ENCODE peak calls at places on chromosomes 13 and 19, in eight cellular contexts. B is K562, I is H1, H is cardiac muscle cell, G is mucosa of descending colon, X is AG09309, S is Peyer's patch, D is lower leg skin. L is an unnamed sample.

GRCh38 chr13:26022538-26023292 is 29.1 kb downstream of the SHISA2 start:
- DNase-seq in I (peak), X (peak), D (peak), G (peak), H (peak), B (no peak), S (no peak), L (peak)

GRCh38 chr19:42086188-42086736 is 10.3 kb downstream of the ZNF574 start:
- DNase-seq in B (no peak), H (no peak), G (no peak), X (no peak), S (no peak), I (no peak), D (no peak), L (no peak)

GRCh38 chr19:34662919-34663318 is 14.0 kb downstream of the SCGB2B2 start:
- DNase-seq in G (no peak), S (no peak), H (no peak), D (no peak), I (no peak), B (peak), X (no peak), L (no peak)

GRCh38 chr19:19482785-19483625 is 32.3 kb downstream of the TSSK6 start:
- DNase-seq in I (no peak), X (no peak), H (no peak), G (no peak), B (no peak), S (no peak), D (no peak), L (no peak)

GRCh38 chr19:11138659-11139526 is 16.7 kb downstream of the SPC24 start:
- DNase-seq in X (peak), I (peak), H (peak), G (peak), D (peak), B (peak), S (peak), L (no peak)

GRCh38 chr19:17136617-17137016 is 61.0 kb downstream of the MYO9B start:
- DNase-seq in G (no peak), D (no peak), B (no peak), I (no peak), H (no peak), X (no peak), S (no peak), L (no peak)

GRCh38 chr19:900302-901111 is 7.2 kb downstream of the RNU6-9 start:
- DNase-seq in I (peak), X (no peak), D (no peak), S (no peak), B (peak), H (no peak), G (peak), L (no peak)

GRCh38 chr13:110759710-110760109 is 46.2 kb downstream of the ING1 start:
- DNase-seq in S (no peak), X (peak), I (no peak), H (no peak), G (no peak), D (no peak), B (no peak), L (no peak)

GRCh38 chr19:41116261-41116660 is 2.0 kb downstream of the CYP2F1 start:
- DNase-seq in B (no peak), I (no peak), H (no peak), S (no peak), G (no peak), X (no peak), D (no peak), L (no peak)

GRCh38 chr13:91136806-91137205 is 210.7 kb upstream of the MIR17HG start:
- DNase-seq in I (no peak), S (no peak), X (no peak), G (no peak), H (no peak), D (no peak), B (peak), L (no peak)

GRCh38 chr19:31448221-31448657 is 99.0 kb upstream of the TSHZ3 start:
- DNase-seq in H (peak), X (peak), I (no peak), B (no peak), S (peak), G (peak), D (peak), L (no peak)

GRCh38 chr13:96947343-96947910 is 46.8 kb downstream of the OXGR1 start:
- DNase-seq in B (no peak), D (no peak), H (no peak), G (no peak), I (no peak), X (no peak), S (no peak), L (no peak)

DNA sequence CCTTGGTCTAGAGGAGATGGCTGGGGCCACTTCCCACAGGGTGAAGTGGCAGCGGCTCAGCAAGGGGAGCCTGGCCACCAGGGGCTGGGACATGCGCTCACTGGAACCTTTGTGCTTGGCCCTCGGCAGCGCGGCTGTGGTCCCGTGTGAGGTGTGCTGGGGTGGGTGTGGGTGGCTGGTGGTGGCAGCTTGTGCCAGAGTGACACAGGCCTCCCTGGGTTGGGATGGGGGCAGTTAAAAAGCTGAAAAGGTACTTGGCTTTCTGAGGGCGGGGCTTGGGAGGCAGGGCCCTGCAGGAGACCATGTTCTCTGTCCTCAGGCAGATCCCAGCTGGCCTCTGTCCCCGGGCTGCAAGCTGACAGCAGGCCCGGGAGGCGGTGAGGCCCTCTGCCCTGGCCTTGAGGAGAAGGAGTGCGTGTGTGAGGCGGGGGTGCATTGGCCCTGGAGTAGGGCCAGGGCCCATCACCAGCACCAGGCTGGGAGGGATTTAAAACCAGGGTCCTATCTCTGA is 17.3 kb downstream of the MPND start:
- DNase-seq in B (no peak), S (no peak), X (no peak), H (no peak), D (no peak), G (no peak), I (no peak), L (no peak)
- TF ChIP-seq CTCF in B (no peak), S (no peak), X (no peak), H (no peak), D (no peak), G (no peak), I (no peak), L (no peak)

GRCh38 chr13:67075239-67075638 is 154.9 kb downstream of the PCDH9 start:
- DNase-seq in I (no peak), X (no peak), H (no peak), B (no peak), D (no peak), G (no peak), S (no peak), L (no peak)
- H3K4me3 ChIP-seq in I (no peak), X (no peak), H (no peak), B (no peak), D (no peak), G (no peak), S (no peak), L (no peak)

GRCh38 chr13:47798906-47799305 is 202.2 kb downstream of the SUCLA2 start:
- DNase-seq in S (no peak), H (peak), X (peak), D (no peak), I (no peak), G (no peak), B (no peak), L (no peak)

GRCh38 chr13:47798194-47798593 is 202.9 kb downstream of the SUCLA2 start:
- DNase-seq in B (no peak), I (no peak), G (no peak), S (no peak), X (no peak), H (no peak), D (no peak), L (no peak)

GRCh38 chr13:47790755-47791154 is 210.3 kb downstream of the SUCLA2 start:
- DNase-seq in X (no peak), H (no peak), D (no peak), S (no peak), I (no peak), G (no peak), B (no peak), L (no peak)

GRCh38 chr13:47796816-47797215 is 204.3 kb downstream of the SUCLA2 start:
- DNase-seq in H (peak), X (no peak), B (no peak), S (no peak), G (no peak), D (no peak), I (no peak), L (no peak)

GRCh38 chr13:47794963-47795362 is 206.1 kb downstream of the SUCLA2 start:
- DNase-seq in I (no peak), B (peak), G (no peak), X (no peak), H (no peak), D (no peak), S (no peak), L (no peak)
- TF ChIP-seq CTCF in I (peak), B (peak), G (no peak), X (peak), H (peak), D (no peak), S (no peak), L (no peak)

GRCh38 chr13:114123448-114123847 is 9.0 kb downstream of the RASA3 start:
- DNase-seq in I (no peak), D (no peak), B (no peak), S (no peak), G (no peak), H (no peak), X (no peak), L (no peak)

GRCh38 chr13:114124486-114124885 is 7.9 kb downstream of the RASA3 start:
- DNase-seq in G (no peak), I (no peak), H (no peak), D (no peak), X (no peak), S (no peak), B (no peak), L (no peak)

GRCh38 chr13:114125589-114125988 is 6.8 kb downstream of the RASA3 start:
- DNase-seq in H (no peak), G (no peak), S (no peak), B (no peak), D (no peak), I (no peak), X (no peak), L (no peak)

GRCh38 chr13:114123876-114124275 is 8.5 kb downstream of the RASA3 start:
- DNase-seq in B (no peak), S (no peak), X (no peak), G (no peak), I (no peak), H (no peak), D (no peak), L (no peak)

DNA sequence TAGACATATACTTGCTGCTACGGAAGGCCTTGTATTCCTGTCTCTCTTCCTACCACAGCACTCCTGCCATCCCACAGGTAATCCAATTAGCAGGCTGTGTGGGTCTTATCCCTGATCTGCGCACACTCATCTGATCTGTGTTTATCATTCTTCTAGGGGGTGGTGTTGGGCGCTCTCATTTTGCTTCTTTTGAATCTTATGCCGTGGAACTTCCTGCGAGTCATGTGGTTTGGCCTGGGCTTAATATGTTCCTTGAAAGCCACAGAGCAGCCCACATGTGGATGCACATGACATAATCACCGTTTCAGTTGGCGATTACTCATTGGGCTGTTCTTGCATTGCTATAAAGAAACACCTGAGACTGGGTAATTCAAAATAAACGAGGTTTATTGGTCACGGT is 7.5 kb downstream of the RASA3 start:
- DNase-seq in H (no peak), G (no peak), I (no peak), X (no peak), S (no peak), B (no peak), D (no peak), L (no peak)
- H3K4me3 ChIP-seq in H (no peak), G (no peak), I (no peak), X (no peak), S (no peak), B (no peak), D (no peak), L (no peak)

GRCh38 chr13:74015137-74015536 is 119.1 kb downstream of the KLF12 start:
- DNase-seq in B (no peak), G (no peak), D (no peak), I (no peak), S (no peak), H (no peak), X (no peak), L (no peak)
- TF ChIP-seq CTCF in B (no peak), G (no peak), D (no peak), I (no peak), S (no peak), H (peak), X (no peak), L (no peak)

GRCh38 chr19:57886046-57886445 is 2.8 kb downstream of the ZNF814 start:
- DNase-seq in G (no peak), B (no peak), H (peak), X (no peak), I (no peak), D (no peak), S (no peak), L (no peak)

GRCh38 chr19:57888494-57889231 is at the start of gene ZNF814:
- DNase-seq in X (peak), D (peak), S (peak), H (peak), G (peak), I (peak), B (peak), L (no peak)

GRCh38 chr19:57888107-57888493 is 737 bp downstream of the ZNF814 start:
- DNase-seq in X (no peak), S (no peak), H (peak), B (no peak), D (no peak), G (no peak), I (no peak), L (no peak)

GRCh38 chr19:57887195-57887941 is 1.5 kb downstream of the ZNF814 start:
- DNase-seq in S (no peak), X (no peak), B (no peak), H (peak), I (no peak), G (no peak), D (no peak), L (no peak)
- H3K4me3 ChIP-seq in S (no peak), X (no peak), B (no peak), H (peak), I (peak), G (no peak), D (no peak), L (no peak)

DNA sequence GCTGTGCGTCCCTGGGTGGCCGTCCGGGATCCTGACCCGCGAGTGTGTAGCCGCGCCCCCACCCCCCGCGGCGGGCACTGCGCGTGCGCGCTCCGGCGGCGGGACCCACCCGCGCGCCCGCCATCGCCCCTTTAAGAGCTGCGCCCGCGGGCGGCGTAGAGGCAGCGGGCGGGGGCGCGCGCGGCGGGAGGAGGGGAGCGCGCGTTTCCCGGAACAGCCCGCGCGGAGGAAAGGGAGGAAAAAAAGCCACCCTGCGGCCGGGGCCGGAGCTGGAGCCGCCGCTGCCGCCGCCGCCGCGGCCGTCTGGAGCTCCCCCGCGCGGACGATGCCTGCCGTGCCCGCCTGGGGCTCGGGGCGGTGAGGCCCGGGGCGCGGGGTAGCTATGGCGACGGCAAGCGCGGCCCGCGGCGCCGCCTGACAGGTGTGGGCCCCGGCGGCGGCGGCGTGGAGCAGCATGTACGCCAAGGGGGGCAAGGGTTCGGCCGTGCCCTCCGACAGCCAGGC is at the start of gene SSBP4:
- DNase-seq in D (no peak), G (peak), X (no peak), H (peak), I (peak), B (peak), S (peak), L (no peak)
- TF ChIP-seq CTCF in D (no peak), G (peak), X (peak), H (no peak), I (peak), B (peak), S (no peak), L (no peak)

GRCh38 chr19:44356383-44357111 is at the start of gene ZNF112:
- DNase-seq in G (peak), X (peak), B (peak), H (peak), I (peak), D (peak), S (peak), L (peak)
- H3K4me3 ChIP-seq in G (peak), X (peak), B (peak), H (peak), I (peak), D (peak), S (peak), L (peak)

DNA sequence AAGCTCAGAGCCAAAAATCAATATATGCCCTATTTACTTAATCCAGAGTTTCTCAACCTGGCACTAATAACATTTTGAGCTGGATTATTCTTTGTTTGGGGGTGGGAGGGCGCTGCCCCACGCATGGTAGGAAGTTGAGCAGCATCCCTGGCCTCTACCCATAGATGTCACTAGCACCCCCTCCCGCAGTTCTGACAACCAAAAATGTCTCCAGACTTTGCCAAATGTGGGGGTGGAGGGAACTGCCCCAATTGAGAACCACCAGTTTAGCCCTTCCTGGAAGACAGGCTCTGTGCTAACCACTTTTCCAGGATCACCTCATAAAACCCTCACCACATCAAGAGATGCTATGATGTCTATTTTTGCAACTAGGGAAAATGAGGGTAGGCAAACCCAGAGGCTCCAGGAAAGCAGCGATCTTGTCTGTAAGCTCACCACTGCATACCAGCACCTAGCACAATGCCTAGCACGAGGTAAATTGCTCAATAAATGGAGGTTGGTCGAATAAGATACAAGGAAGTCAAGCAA is 1.1 kb downstream of the TRIR start:
- DNase-seq in G (no peak), D (no peak), X (no peak), B (peak), H (no peak), I (no peak), S (no peak), L (no peak)
- TF ChIP-seq CTCF in G (no peak), D (no peak), X (peak), B (peak), H (peak), I (peak), S (peak), L (no peak)

L was measured in vagina.